ENCODE peak calls at places on chromosomes 3 and 15, in nine cellular contexts. O is NCI-H460, G is GM04503, E is NCI-H2171 treated with DMSO at 0.1 percent for 48 hours, A is AG09309, T is amniotic stem cell, N is RWPE1, L is glomerular endothelial cell, W is GM19239. P is an unnamed sample.
A peak's percentile ranks its signal among the peaks of the same experiment; 100 is the strongest.

GRCh38 chr3:113051827-113052226 is 61.0 kb downstream of the GTPBP8 start:
- DNase-seq in O (no peak), G (no peak), E (no peak), A (no peak), T (no peak), N (no peak), L (no peak), W (no peak), P (no peak)

GRCh38 chr15:98401029-98401428 is 247.3 kb upstream of the IGF1R start:
- DNase-seq in O (no peak), G (no peak), E (no peak), A (no peak), T (no peak), N (no peak), L (no peak), W (no peak), P (no peak)

GRCh38 chr3:47054414-47054813 is 74.9 kb downstream of the NBEAL2 start:
- DNase-seq in O (no peak), G (no peak), E (no peak), A (no peak), T (no peak), N (no peak), L (no peak), W (peak; percentile 4), P (no peak)

GRCh38 chr3:196528639-196529233 is 13.6 kb upstream of the SMCO1 start:
- DNase-seq in O (peak; percentile 62), G (no peak), E (peak; percentile 73), A (no peak), T (no peak), N (peak; percentile 60), L (no peak), W (peak; percentile 97), P (peak; percentile 94)

GRCh38 chr15:70362911-70363310 is 265.2 kb upstream of the TLE3 start:
- DNase-seq in O (peak; percentile 23), G (no peak), E (peak; percentile 40), A (no peak), T (no peak), N (no peak), L (no peak), W (no peak), P (peak; percentile 82)

GRCh38 chr3:159322322-159322939 is 520.6 kb downstream of the MFSD1 start:
- DNase-seq in O (peak; percentile 11), G (no peak), E (no peak), A (peak; percentile 2), T (no peak), N (peak; percentile 9), L (no peak), W (peak; percentile 20), P (peak; percentile 81)

GRCh38 chr3:5122030-5122740 is at the start of gene ARL8B:
- DNase-seq in O (peak; percentile 72), G (no peak), E (peak; percentile 53), A (no peak), T (peak; percentile 73), N (peak; percentile 82), L (no peak), W (peak; percentile 94), P (peak; percentile 96)

GRCh38 chr3:142726017-142726416 is 2.2 kb downstream of the TRPC1 start:
- DNase-seq in O (no peak), G (no peak), E (no peak), A (no peak), T (no peak), N (no peak), L (no peak), W (no peak), P (no peak)

GRCh38 chr15:74130089-74130848 is at the start of gene ISLR2:
- DNase-seq in O (no peak), G (no peak), E (no peak), A (no peak), T (no peak), N (no peak), L (no peak), W (no peak), P (no peak)

GRCh38 chr3:123552768-123553167 is 32.1 kb downstream of the HACD2 start:
- DNase-seq in O (no peak), G (no peak), E (no peak), A (no peak), T (no peak), N (no peak), L (no peak), W (no peak), P (no peak)

GRCh38 chr3:27483117-27484001 is 825 bp downstream of the SLC4A7 start:
- DNase-seq in O (peak; percentile 22), G (peak; percentile 39), E (peak; percentile 33), A (peak; percentile 53), T (no peak), N (peak; percentile 23), L (no peak), W (peak; percentile 18), P (peak; percentile 42)

GRCh38 chr3:196778755-196779154 is 39.1 kb downstream of the PAK2 start:
- DNase-seq in O (no peak), G (peak; percentile 73), E (no peak), A (peak; percentile 41), T (peak; percentile 38), N (no peak), L (no peak), W (no peak), P (no peak)

GRCh38 chr3:50194128-50194902 is 2.9 kb downstream of the GNAT1 start:
- DNase-seq in O (no peak), G (no peak), E (peak; percentile 5), A (no peak), T (no peak), N (peak; percentile 58), L (no peak), W (peak; percentile 76), P (peak; percentile 88)

GRCh38 chr3:139430467-139430866 is 41.0 kb upstream of the COPB2 start:
- DNase-seq in O (no peak), G (no peak), E (no peak), A (no peak), T (no peak), N (no peak), L (no peak), W (no peak), P (no peak)

GRCh38 chr15:49082960-49083359 is 36.7 kb upstream of the SECISBP2L start:
- DNase-seq in O (no peak), G (peak; percentile 56), E (no peak), A (peak; percentile 48), T (peak; percentile 70), N (no peak), L (no peak), W (no peak), P (no peak)

GRCh38 chr3:13574798-13575451 is 26.0 kb downstream of the FBLN2 start:
- DNase-seq in O (no peak), G (no peak), E (no peak), A (no peak), T (no peak), N (no peak), L (no peak), W (no peak), P (no peak)

GRCh38 chr3:9007928-9008327 is 44.7 kb upstream of the RAD18 start:
- DNase-seq in O (no peak), G (no peak), E (no peak), A (no peak), T (no peak), N (no peak), L (no peak), W (no peak), P (no peak)

GRCh38 chr15:33313491-33313890 is 2.7 kb downstream of the RYR3 start:
- DNase-seq in O (no peak), G (no peak), E (no peak), A (no peak), T (no peak), N (peak; percentile 83), L (no peak), W (no peak), P (no peak)

GRCh38 chr3:195182470-195182795 is 88.5 kb downstream of the XXYLT1 start:
- DNase-seq in O (no peak), G (no peak), E (no peak), A (no peak), T (no peak), N (peak; percentile 42), L (no peak), W (no peak), P (no peak)

GRCh38 chr3:153070153-153070868 is 91.7 kb upstream of the RAP2B start:
- DNase-seq in O (no peak), G (no peak), E (no peak), A (peak; percentile 31), T (peak; percentile 35), N (no peak), L (no peak), W (no peak), P (no peak)

GRCh38 chr3:112718516-112718915 is 77.6 kb upstream of the CCDC80 start:
- DNase-seq in O (no peak), G (no peak), E (no peak), A (no peak), T (no peak), N (peak; percentile 51), L (no peak), W (no peak), P (no peak)

GRCh38 chr3:49880581-49881328 is 11.0 kb upstream of the CAMKV start:
- DNase-seq in O (no peak), G (no peak), E (peak; percentile 59), A (no peak), T (no peak), N (no peak), L (no peak), W (no peak), P (peak; percentile 84)

GRCh38 chr3:193816656-193817311 is 223.8 kb downstream of the OPA1 start:
- DNase-seq in O (no peak), G (no peak), E (no peak), A (no peak), T (no peak), N (no peak), L (no peak), W (no peak), P (peak; percentile 82)

GRCh38 chr15:74854453-74854852 is 11.5 kb upstream of the ULK3 start:
- DNase-seq in O (no peak), G (no peak), E (no peak), A (no peak), T (no peak), N (no peak), L (no peak), W (no peak), P (no peak)

GRCh38 chr15:89898146-89898545 is 4.4 kb upstream of the AP3S2 start:
- DNase-seq in O (no peak), G (no peak), E (no peak), A (no peak), T (no peak), N (no peak), L (no peak), W (no peak), P (no peak)

GRCh38 chr15:48928877-48929538 is 34.7 kb downstream of the SHC4 start:
- DNase-seq in O (no peak), G (no peak), E (no peak), A (no peak), T (no peak), N (no peak), L (no peak), W (no peak), P (no peak)

P was measured in iPS-NIHi11.